ENCODE peak calls at places on chromosomes 6 and 20, in five cellular contexts. B is HuH-7, K is AG09309, R is HFFc6, E is HEK293T. Y is an unnamed sample.

GRCh38 chr20:8542115-8542486 is 410.0 kb downstream of the PLCB1 start:
- DNase-seq in B (no peak), K (no peak), R (no peak), E (no peak), Y (no peak)

GRCh38 chr6:15320683-15321082 is 74.8 kb downstream of the JARID2 start:
- DNase-seq in B (no peak), K (no peak), R (peak), E (no peak), Y (no peak)

GRCh38 chr20:19654906-19655305 is 103.2 kb upstream of the RIN2 start:
- DNase-seq in B (no peak), K (no peak), R (no peak), E (no peak), Y (no peak)

GRCh38 chr6:118530942-118531341 is 17.2 kb upstream of the PLN start:
- DNase-seq in B (no peak), K (no peak), R (no peak), E (no peak), Y (no peak)

GRCh38 chr6:73704260-73704659 is 8.3 kb downstream of the CD109 start:
- DNase-seq in B (no peak), K (peak), R (peak), E (no peak), Y (no peak)

GRCh38 chr6:43817192-43817591 is 47.2 kb downstream of the VEGFA start:
- DNase-seq in B (peak), K (no peak), R (peak), E (peak), Y (peak)

GRCh38 chr20:11791316-11792228 is 126.1 kb upstream of the BTBD3 start:
- DNase-seq in B (no peak), K (no peak), R (peak), E (peak), Y (no peak)

GRCh38 chr6:3999800-4000661 is 78.9 kb downstream of the FAM217A start:
- DNase-seq in B (no peak), K (no peak), R (no peak), E (no peak), Y (no peak)

GRCh38 chr6:164006459-164006858 is 591.9 kb downstream of the QKI start:
- DNase-seq in B (no peak), K (no peak), R (no peak), E (no peak), Y (no peak)

GRCh38 chr6:80382796-80383195 is 276.3 kb downstream of the BCKDHB start:
- DNase-seq in B (no peak), K (no peak), R (no peak), E (no peak), Y (no peak)

GRCh38 chr20:47586648-47587306 is 85.1 kb downstream of the NCOA3 start:
- DNase-seq in B (no peak), K (no peak), R (no peak), E (no peak), Y (no peak)

GRCh38 chr6:132929141-132929540 is 114.8 kb downstream of the RPS12 start:
- DNase-seq in B (no peak), K (no peak), R (no peak), E (no peak), Y (no peak)

GRCh38 chr6:135182993-135183531 is 2.0 kb downstream of the MYB start:
- DNase-seq in B (peak), K (no peak), R (no peak), E (peak), Y (peak)

GRCh38 chr6:120355822-120356221 is 978.5 kb downstream of the TBC1D32 start:
- DNase-seq in B (no peak), K (no peak), R (no peak), E (no peak), Y (no peak)

GRCh38 chr6:125989631-125990030 is 3.3 kb downstream of the TRMT11 start:
- DNase-seq in B (peak), K (no peak), R (no peak), E (no peak), Y (no peak)

GRCh38 chr20:17584684-17585083 is 14.8 kb downstream of the DSTN start:
- DNase-seq in B (no peak), K (no peak), R (no peak), E (no peak), Y (no peak)

GRCh38 chr6:26536571-26537159 is 1.5 kb upstream of the HMGN4 start:
- DNase-seq in B (no peak), K (no peak), R (peak), E (no peak), Y (no peak)

GRCh38 chr20:41058007-41058673 is 29.5 kb downstream of the TOP1 start:
- DNase-seq in B (no peak), K (peak), R (peak), E (no peak), Y (no peak)

GRCh38 chr6:45987866-45988265 is 27.8 kb downstream of the CLIC5 start:
- DNase-seq in B (no peak), K (no peak), R (no peak), E (no peak), Y (no peak)

GRCh38 chr6:13615802-13616140 is 636 bp downstream of the NOL7 start:
- DNase-seq in B (peak), K (no peak), R (no peak), E (peak), Y (peak)